ENCODE peak calls at places on chromosomes 16 and 17, in four cellular contexts. One of them, this sample, is unnamed.

GRCh38 chr16:1443403-1443973 is 868 bp downstream of the CCDC154 start:
- DNase-seq in CD4-positive, alpha-beta T cell: no peak
- DNase-seq in PC-9: no peak
- DNase-seq in ovary: no peak
- DNase-seq in this sample: no peak

GRCh38 chr16:76193851-76194620 is 83.2 kb upstream of the CNTNAP4 start:
- DNase-seq in CD4-positive, alpha-beta T cell: no peak
- DNase-seq in PC-9: no peak
- DNase-seq in ovary: no peak
- DNase-seq in this sample: no peak

GRCh38 chr16:68396481-68396880 is 51.8 kb downstream of the SMPD3 start:
- DNase-seq in CD4-positive, alpha-beta T cell: peak; percentile 52
- DNase-seq in PC-9: peak; percentile 43
- DNase-seq in ovary: no peak
- DNase-seq in this sample: no peak

GRCh38 chr16:28308794-28309535 is 16.6 kb downstream of the SBK1 start:
- DNase-seq in CD4-positive, alpha-beta T cell: no peak
- DNase-seq in PC-9: no peak
- DNase-seq in ovary: no peak
- DNase-seq in this sample: no peak

GRCh38 chr16:69706256-69706974 is 19.9 kb downstream of the NQO1 start:
- DNase-seq in CD4-positive, alpha-beta T cell: no peak
- DNase-seq in PC-9: no peak
- DNase-seq in ovary: no peak
- DNase-seq in this sample: peak; percentile 19

GRCh38 chr17:45975640-45976295 is 23.3 kb upstream of the STH start:
- DNase-seq in CD4-positive, alpha-beta T cell: no peak
- DNase-seq in PC-9: no peak
- DNase-seq in ovary: no peak
- DNase-seq in this sample: no peak

GRCh38 chr17:48483471-48484131 is 47.2 kb downstream of the HOXB1 start:
- DNase-seq in CD4-positive, alpha-beta T cell: no peak
- DNase-seq in PC-9: peak; percentile 77
- DNase-seq in ovary: no peak
- DNase-seq in this sample: peak; percentile 90

GRCh38 chr16:68524069-68524820 is 14.8 kb upstream of the ZFP90 start:
- DNase-seq in CD4-positive, alpha-beta T cell: no peak
- DNase-seq in PC-9: no peak
- DNase-seq in ovary: no peak
- DNase-seq in this sample: no peak

GRCh38 chr17:64736804-64737492 is 74.8 kb upstream of the SMURF2 start:
- DNase-seq in CD4-positive, alpha-beta T cell: peak; percentile 33
- DNase-seq in PC-9: peak; percentile 62
- DNase-seq in ovary: no peak
- DNase-seq in this sample: no peak

GRCh38 chr17:41848788-41849187 is 11.2 kb downstream of the KLHL10 start:
- DNase-seq in CD4-positive, alpha-beta T cell: no peak
- DNase-seq in PC-9: no peak
- DNase-seq in ovary: no peak
- DNase-seq in this sample: no peak

GRCh38 chr17:35730400-35731005 is 936 bp upstream of the RASL10B start:
- DNase-seq in CD4-positive, alpha-beta T cell: no peak
- DNase-seq in PC-9: no peak
- DNase-seq in ovary: no peak
- DNase-seq in this sample: no peak

GRCh38 chr17:72661093-72661944 is 431.2 kb downstream of the SLC39A11 start:
- DNase-seq in CD4-positive, alpha-beta T cell: no peak
- DNase-seq in PC-9: peak; percentile 90
- DNase-seq in ovary: no peak
- DNase-seq in this sample: no peak

GRCh38 chr17:79925242-79925957 is 86.2 kb upstream of the CBX4 start:
- DNase-seq in CD4-positive, alpha-beta T cell: no peak
- DNase-seq in PC-9: peak; percentile 86
- DNase-seq in ovary: peak; percentile 49
- DNase-seq in this sample: no peak
- H3K27me3 ChIP-seq in CD4-positive, alpha-beta T cell: peaks cover 26% of the 10 kb centered on the region
- H3K27me3 ChIP-seq in PC-9: no peaks in the 10 kb centered on the region
- H3K27me3 ChIP-seq in ovary: no peaks in the 10 kb centered on the region
- H3K27me3 ChIP-seq in this sample: peaks cover 25% of the 10 kb centered on the region

GRCh38 chr16:15556130-15556529 is 86.8 kb downstream of the MARF1 start:
- DNase-seq in CD4-positive, alpha-beta T cell: no peak
- DNase-seq in PC-9: no peak
- DNase-seq in ovary: no peak
- DNase-seq in this sample: no peak

GRCh38 chr16:15557258-15557657 is 85.7 kb downstream of the MARF1 start:
- DNase-seq in CD4-positive, alpha-beta T cell: no peak
- DNase-seq in PC-9: no peak
- DNase-seq in ovary: no peak
- DNase-seq in this sample: no peak

GRCh38 chr16:15548482-15548891 is 94.5 kb downstream of the MARF1 start:
- DNase-seq in CD4-positive, alpha-beta T cell: no peak
- DNase-seq in PC-9: no peak
- DNase-seq in ovary: no peak
- DNase-seq in this sample: no peak

GRCh38 chr16:15552507-15552906 is 90.4 kb downstream of the MARF1 start:
- DNase-seq in CD4-positive, alpha-beta T cell: no peak
- DNase-seq in PC-9: no peak
- DNase-seq in ovary: no peak
- DNase-seq in this sample: no peak

GRCh38 chr16:15553313-15554088 is 89.5 kb downstream of the MARF1 start:
- DNase-seq in CD4-positive, alpha-beta T cell: no peak
- DNase-seq in PC-9: no peak
- DNase-seq in ovary: peak; percentile 30
- DNase-seq in this sample: no peak
- TF ChIP-seq CTCF in CD4-positive, alpha-beta T cell: no peak
- TF ChIP-seq CTCF in PC-9: no peak
- TF ChIP-seq CTCF in ovary: no peak
- TF ChIP-seq CTCF in this sample: no peak

DNA sequence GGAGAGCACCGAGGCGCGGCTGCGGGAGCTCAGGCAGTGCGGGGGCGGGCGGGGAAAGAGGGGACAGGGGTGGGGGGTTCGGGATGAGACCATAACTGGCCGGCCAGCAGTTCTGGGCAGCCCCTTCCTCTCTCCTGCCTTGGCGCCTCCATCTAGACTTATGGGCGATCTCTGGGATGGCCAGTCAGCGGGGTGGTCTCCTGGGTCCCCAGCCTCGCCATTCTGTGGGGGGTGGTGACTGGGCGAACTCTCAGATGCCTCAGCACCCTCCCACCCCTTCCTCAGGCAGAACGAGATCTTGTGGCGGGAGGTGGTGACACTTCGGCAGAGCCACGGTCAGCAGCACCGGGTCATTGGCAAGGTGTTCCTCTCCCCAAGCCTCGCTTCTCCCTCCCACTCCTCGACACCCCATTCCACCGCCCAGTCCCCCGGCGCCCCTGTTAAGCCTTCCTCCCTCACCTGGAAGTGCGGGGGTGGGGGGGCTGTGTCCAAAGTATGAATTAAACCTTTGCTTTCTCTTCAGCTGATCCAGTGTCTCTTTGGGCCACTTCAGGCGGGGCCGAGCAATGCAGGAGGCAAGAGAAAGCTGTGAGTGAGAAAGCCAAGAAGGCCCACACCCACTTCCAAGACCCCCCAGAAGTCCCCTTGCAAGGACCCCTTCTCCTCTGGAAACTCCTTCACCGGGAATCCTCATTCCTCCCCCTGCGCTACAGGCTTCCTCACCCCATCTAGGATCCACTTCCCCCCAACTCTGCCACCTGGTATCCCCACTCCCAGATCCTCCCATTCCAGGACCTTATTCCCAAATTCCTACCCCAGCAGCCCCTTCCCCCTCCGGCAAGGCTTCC is 1.7 kb downstream of the HSF4 start:
- DNase-seq in CD4-positive, alpha-beta T cell: no peak
- DNase-seq in PC-9: no peak
- DNase-seq in ovary: no peak
- DNase-seq in this sample: no peak
- H3K27me3 ChIP-seq in CD4-positive, alpha-beta T cell: peaks cover 91% of the 10 kb centered on the region
- H3K27me3 ChIP-seq in PC-9: no peaks in the 10 kb centered on the region
- H3K27me3 ChIP-seq in ovary: no peaks in the 10 kb centered on the region
- H3K27me3 ChIP-seq in this sample: peaks cover 18% of the 10 kb centered on the region

GRCh38 chr16:79997257-79997656 is 396.7 kb upstream of the MAF start:
- DNase-seq in CD4-positive, alpha-beta T cell: no peak
- DNase-seq in PC-9: no peak
- DNase-seq in ovary: no peak
- DNase-seq in this sample: no peak
- TF ChIP-seq CTCF in CD4-positive, alpha-beta T cell: no peak
- TF ChIP-seq CTCF in PC-9: peak; percentile 57
- TF ChIP-seq CTCF in ovary: no peak
- TF ChIP-seq CTCF in this sample: peak; percentile 62

DNA sequence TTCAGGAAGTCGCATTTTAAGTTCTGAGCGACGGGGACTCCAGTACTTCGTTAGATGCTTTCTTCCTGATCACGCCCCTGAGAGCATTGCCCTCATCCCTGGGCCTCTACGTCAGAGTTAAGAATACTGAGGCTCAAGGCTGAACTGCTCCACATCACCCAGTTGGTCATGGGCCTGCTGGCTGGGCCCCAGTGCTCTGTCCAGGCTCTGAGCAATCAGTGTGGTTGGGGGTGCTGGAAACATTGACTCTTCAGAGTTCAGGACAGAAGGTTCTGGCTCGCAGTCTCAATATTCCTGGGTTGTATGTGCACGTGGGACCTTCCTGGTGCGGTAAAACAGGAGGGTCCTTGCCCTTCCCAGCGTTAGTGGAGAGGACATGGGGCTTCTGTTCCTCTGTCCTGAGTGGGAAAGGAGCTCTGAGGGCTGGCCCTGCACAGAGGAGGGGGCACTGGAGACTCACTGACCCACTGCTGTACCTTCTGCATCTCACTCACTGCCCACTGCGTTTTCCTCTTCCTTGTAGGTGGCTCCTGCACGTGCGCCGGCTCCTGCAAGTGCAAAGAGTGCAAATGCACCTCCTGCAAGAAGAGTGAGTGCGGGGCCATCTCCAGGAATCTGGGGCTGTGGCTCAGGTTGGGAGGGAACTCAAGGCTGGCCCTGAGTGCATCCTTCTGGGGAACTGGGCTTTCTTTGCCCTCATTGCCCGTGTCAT is 518 bp downstream of the MT1E start:
- DNase-seq in CD4-positive, alpha-beta T cell: no peak
- DNase-seq in PC-9: no peak
- DNase-seq in ovary: peak; percentile 77
- DNase-seq in this sample: no peak
- H3K27me3 ChIP-seq in CD4-positive, alpha-beta T cell: peaks cover 12% of the 10 kb centered on the region
- H3K27me3 ChIP-seq in PC-9: no peaks in the 10 kb centered on the region
- H3K27me3 ChIP-seq in ovary: no peaks in the 10 kb centered on the region
- H3K27me3 ChIP-seq in this sample: no peaks in the 10 kb centered on the region

GRCh38 chr16:51134269-51134812 is 16.7 kb downstream of the SALL1 start:
- DNase-seq in CD4-positive, alpha-beta T cell: no peak
- DNase-seq in PC-9: no peak
- DNase-seq in ovary: no peak
- DNase-seq in this sample: no peak
- TF ChIP-seq CTCF in CD4-positive, alpha-beta T cell: no peak
- TF ChIP-seq CTCF in PC-9: no peak
- TF ChIP-seq CTCF in ovary: no peak
- TF ChIP-seq CTCF in this sample: no peak

GRCh38 chr16:78484509-78485058 is 385.1 kb downstream of the WWOX start:
- DNase-seq in CD4-positive, alpha-beta T cell: no peak
- DNase-seq in PC-9: no peak
- DNase-seq in ovary: no peak
- DNase-seq in this sample: no peak
- H3K27me3 ChIP-seq in CD4-positive, alpha-beta T cell: no peaks in the 10 kb centered on the region
- H3K27me3 ChIP-seq in PC-9: no peaks in the 10 kb centered on the region
- H3K27me3 ChIP-seq in ovary: no peaks in the 10 kb centered on the region
- H3K27me3 ChIP-seq in this sample: no peaks in the 10 kb centered on the region

GRCh38 chr16:87637357-87637756 is 35.0 kb downstream of the JPH3 start:
- DNase-seq in CD4-positive, alpha-beta T cell: no peak
- DNase-seq in PC-9: no peak
- DNase-seq in ovary: no peak
- DNase-seq in this sample: no peak

GRCh38 chr16:87636050-87636684 is 33.9 kb downstream of the JPH3 start:
- DNase-seq in CD4-positive, alpha-beta T cell: peak; percentile 66
- DNase-seq in PC-9: peak; percentile 84
- DNase-seq in ovary: peak; percentile 80
- DNase-seq in this sample: peak; percentile 16

GRCh38 chr16:87636741-87637140 is 34.4 kb downstream of the JPH3 start:
- DNase-seq in CD4-positive, alpha-beta T cell: no peak
- DNase-seq in PC-9: no peak
- DNase-seq in ovary: no peak
- DNase-seq in this sample: no peak

GRCh38 chr16:87634411-87634810 is 32.1 kb downstream of the JPH3 start:
- DNase-seq in CD4-positive, alpha-beta T cell: no peak
- DNase-seq in PC-9: no peak
- DNase-seq in ovary: no peak
- DNase-seq in this sample: no peak

GRCh38 chr16:87635541-87636049 is 33.3 kb downstream of the JPH3 start:
- DNase-seq in CD4-positive, alpha-beta T cell: peak; percentile 58
- DNase-seq in PC-9: peak; percentile 57
- DNase-seq in ovary: peak; percentile 69
- DNase-seq in this sample: no peak
- TF ChIP-seq CTCF in CD4-positive, alpha-beta T cell: peak; percentile 79
- TF ChIP-seq CTCF in PC-9: peak; percentile 74
- TF ChIP-seq CTCF in ovary: peak; percentile 37
- TF ChIP-seq CTCF in this sample: peak; percentile 64

GRCh38 chr17:19274893-19275292 is 37.7 kb downstream of the EPN2 start:
- DNase-seq in CD4-positive, alpha-beta T cell: no peak
- DNase-seq in PC-9: no peak
- DNase-seq in ovary: no peak
- DNase-seq in this sample: no peak
- H3K27me3 ChIP-seq in CD4-positive, alpha-beta T cell: no peaks in the 10 kb centered on the region
- H3K27me3 ChIP-seq in PC-9: no peaks in the 10 kb centered on the region
- H3K27me3 ChIP-seq in ovary: no peaks in the 10 kb centered on the region
- H3K27me3 ChIP-seq in this sample: no peaks in the 10 kb centered on the region